ENCODE peak calls at places on chromosomes 7 and 10, in six cellular contexts. F, W, I, Y, M and U are unnamed samples.

GRCh38 chr10:30671011-30671616 is 41.6 kb upstream of the LYZL2 start:
- DNase-seq in F (peak), W (no peak), I (peak), Y (peak), M (peak), U (peak)

GRCh38 chr7:28078036-28078901 is 102.3 kb downstream of the JAZF1 start:
- DNase-seq in F (peak), W (peak), I (peak), Y (peak), M (peak), U (no peak)

GRCh38 chr7:21355406-21355874 is 72.4 kb upstream of the SP4 start:
- DNase-seq in F (no peak), W (no peak), I (no peak), Y (no peak), M (no peak), U (no peak)

GRCh38 chr10:45547207-45547606 is 125.4 kb downstream of the ZFAND4 start:
- DNase-seq in F (no peak), W (no peak), I (no peak), Y (no peak), M (no peak), U (no peak)

GRCh38 chr10:6271663-6272062 is 68.9 kb downstream of the PFKFB3 start:
- DNase-seq in F (no peak), W (no peak), I (no peak), Y (no peak), M (no peak), U (no peak)

GRCh38 chr10:116127296-116127695 is 145.7 kb downstream of the GFRA1 start:
- DNase-seq in F (no peak), W (no peak), I (peak), Y (no peak), M (no peak), U (no peak)

GRCh38 chr7:20784311-20785210 is 2.1 kb downstream of the SP8 start:
- DNase-seq in F (peak), W (no peak), I (no peak), Y (peak), M (peak), U (no peak)

GRCh38 chr7:98795741-98796493 is 73.9 kb downstream of the TMEM130 start:
- DNase-seq in F (no peak), W (no peak), I (no peak), Y (no peak), M (peak), U (no peak)

GRCh38 chr10:30070001-30070759 is 10.8 kb upstream of the JCAD start:
- DNase-seq in F (no peak), W (no peak), I (no peak), Y (peak), M (peak), U (no peak)

GRCh38 chr7:143285454-143285756 is 647 bp downstream of the TMEM139 start:
- DNase-seq in F (no peak), W (no peak), I (no peak), Y (no peak), M (no peak), U (no peak)

GRCh38 chr7:82755705-82756551 is 312.4 kb upstream of the CACNA2D1 start:
- DNase-seq in F (no peak), W (no peak), I (peak), Y (no peak), M (peak), U (no peak)

GRCh38 chr7:87984088-87984487 is 50.0 kb downstream of the ADAM22 start:
- DNase-seq in F (no peak), W (no peak), I (no peak), Y (no peak), M (no peak), U (no peak)

GRCh38 chr10:74035324-74035723 is 37.4 kb downstream of the VCL start:
- DNase-seq in F (no peak), W (no peak), I (no peak), Y (no peak), M (peak), U (no peak)

GRCh38 chr10:84820596-84820995 is 492.2 kb downstream of the CCSER2 start:
- DNase-seq in F (no peak), W (no peak), I (no peak), Y (no peak), M (no peak), U (no peak)

GRCh38 chr7:131010714-131011436 is 276.9 kb upstream of the KLF14 start:
- DNase-seq in F (no peak), W (no peak), I (no peak), Y (no peak), M (peak), U (no peak)

GRCh38 chr7:11216276-11216675 is 242.6 kb downstream of the PHF14 start:
- DNase-seq in F (no peak), W (no peak), I (no peak), Y (no peak), M (no peak), U (no peak)

GRCh38 chr10:101952196-101952595 is 103.8 kb downstream of the ARMH3 start:
- DNase-seq in F (no peak), W (no peak), I (no peak), Y (no peak), M (peak), U (no peak)

GRCh38 chr10:84538036-84538435 is 209.6 kb downstream of the CCSER2 start:
- DNase-seq in F (no peak), W (no peak), I (no peak), Y (no peak), M (no peak), U (no peak)

GRCh38 chr10:86203162-86203905 is 163.3 kb downstream of the GRID1 start:
- DNase-seq in F (peak), W (no peak), I (no peak), Y (peak), M (peak), U (no peak)

GRCh38 chr10:101611506-101611905 is 23.4 kb downstream of the DPCD start:
- DNase-seq in F (no peak), W (no peak), I (no peak), Y (no peak), M (peak), U (no peak)

GRCh38 chr10:112588225-112588990 is 141.4 kb downstream of the VTI1A start:
- DNase-seq in F (no peak), W (no peak), I (no peak), Y (no peak), M (no peak), U (no peak)

GRCh38 chr7:151736403-151736909 is 140.5 kb downstream of the PRKAG2 start:
- DNase-seq in F (peak), W (no peak), I (peak), Y (peak), M (peak), U (no peak)

GRCh38 chr7:30986738-30987137 is 23.0 kb downstream of the GHRHR start:
- DNase-seq in F (no peak), W (no peak), I (no peak), Y (no peak), M (no peak), U (no peak)

GRCh38 chr7:47407136-47407535 is 174.8 kb downstream of the TNS3 start:
- DNase-seq in F (no peak), W (no peak), I (no peak), Y (no peak), M (no peak), U (no peak)

GRCh38 chr10:49177391-49178355 is 10.5 kb downstream of the TMEM273 start:
- DNase-seq in F (no peak), W (no peak), I (peak), Y (no peak), M (peak), U (peak)

GRCh38 chr7:52107355-52107754 is 790.7 kb upstream of the COBL start:
- DNase-seq in F (no peak), W (no peak), I (no peak), Y (no peak), M (no peak), U (no peak)

GRCh38 chr7:149868638-149869290 is 5.0 kb upstream of the ATP6V0E2 start:
- DNase-seq in F (no peak), W (no peak), I (no peak), Y (no peak), M (no peak), U (no peak)

GRCh38 chr10:46308666-46309450 is 22.1 kb downstream of the ANTXRL start:
- DNase-seq in F (no peak), W (no peak), I (no peak), Y (no peak), M (no peak), U (no peak)

GRCh38 chr10:126058507-126058906 is 162.1 kb downstream of the FANK1 start:
- DNase-seq in F (peak), W (no peak), I (no peak), Y (no peak), M (no peak), U (no peak)

GRCh38 chr10:43198682-43199005 is 60.4 kb downstream of the CSGALNACT2 start:
- DNase-seq in F (no peak), W (no peak), I (no peak), Y (no peak), M (no peak), U (no peak)

GRCh38 chr10:8778713-8779112 is 724.2 kb downstream of the GATA3 start:
- DNase-seq in F (no peak), W (no peak), I (no peak), Y (no peak), M (no peak), U (no peak)

GRCh38 chr7:30321992-30322637 is 37.7 kb downstream of the ZNRF2 start:
- DNase-seq in F (no peak), W (no peak), I (no peak), Y (no peak), M (peak), U (no peak)

GRCh38 chr10:17115683-17116082 is 13.9 kb downstream of the CUBN start:
- DNase-seq in F (no peak), W (no peak), I (no peak), Y (no peak), M (peak), U (no peak)

GRCh38 chr7:157434701-157435100 is 97.9 kb downstream of the DNAJB6 start:
- DNase-seq in F (no peak), W (no peak), I (no peak), Y (no peak), M (no peak), U (no peak)

GRCh38 chr10:35351021-35351420 is 14.7 kb downstream of the CCNY start:
- DNase-seq in F (no peak), W (no peak), I (no peak), Y (no peak), M (no peak), U (no peak)

GRCh38 chr7:101818699-101819071 is 1.3 kb downstream of the CUX1 start:
- DNase-seq in F (no peak), W (no peak), I (no peak), Y (no peak), M (peak), U (no peak)

GRCh38 chr7:103781409-103781808 is 208.0 kb downstream of the RELN start:
- DNase-seq in F (no peak), W (no peak), I (no peak), Y (no peak), M (no peak), U (no peak)

GRCh38 chr7:131431289-131431688 is 103.6 kb downstream of the MKLN1 start:
- DNase-seq in F (no peak), W (peak), I (peak), Y (no peak), M (no peak), U (peak)

GRCh38 chr7:29987821-29988317 is 1.7 kb downstream of the SCRN1 start:
- DNase-seq in F (peak), W (no peak), I (peak), Y (no peak), M (peak), U (peak)